ENCODE peak calls at places on chromosomes 12 and 14, in five cellular contexts. W, I, S, Q and V are unnamed samples.

GRCh38 chr14:22883191-22883976 is at the start of gene REM2:
- DNase-seq in W (no peak), I (no peak), S (no peak), Q (no peak), V (no peak)

GRCh38 chr14:59407246-59407615 is 57.9 kb downstream of the GPR135 start:
- DNase-seq in W (no peak), I (no peak), S (no peak), Q (no peak), V (no peak)

GRCh38 chr14:105249175-105250007 is 1.1 kb downstream of the BTBD6 start:
- DNase-seq in W (peak), I (no peak), S (no peak), Q (no peak), V (no peak)

GRCh38 chr12:7989827-7990491 is 42.6 kb upstream of the FOXJ2 start:
- DNase-seq in W (no peak), I (peak), S (no peak), Q (no peak), V (peak)

GRCh38 chr14:102793531-102794328 is 16.5 kb downstream of the TRAF3 start:
- DNase-seq in W (no peak), I (no peak), S (no peak), Q (no peak), V (no peak)

GRCh38 chr14:105006831-105007592 is 13.9 kb downstream of the CDCA4 start:
- DNase-seq in W (no peak), I (no peak), S (no peak), Q (no peak), V (no peak)

GRCh38 chr14:77145975-77146740 is 4.6 kb upstream of the ZDHHC22 start:
- DNase-seq in W (no peak), I (no peak), S (peak), Q (no peak), V (no peak)

GRCh38 chr12:51921017-51921725 is 13.9 kb downstream of the ACVRL1 start:
- DNase-seq in W (no peak), I (no peak), S (peak), Q (no peak), V (peak)

GRCh38 chr14:50542941-50543418 is 10.6 kb upstream of the MAP4K5 start:
- DNase-seq in W (peak), I (no peak), S (no peak), Q (no peak), V (peak)

DNA sequence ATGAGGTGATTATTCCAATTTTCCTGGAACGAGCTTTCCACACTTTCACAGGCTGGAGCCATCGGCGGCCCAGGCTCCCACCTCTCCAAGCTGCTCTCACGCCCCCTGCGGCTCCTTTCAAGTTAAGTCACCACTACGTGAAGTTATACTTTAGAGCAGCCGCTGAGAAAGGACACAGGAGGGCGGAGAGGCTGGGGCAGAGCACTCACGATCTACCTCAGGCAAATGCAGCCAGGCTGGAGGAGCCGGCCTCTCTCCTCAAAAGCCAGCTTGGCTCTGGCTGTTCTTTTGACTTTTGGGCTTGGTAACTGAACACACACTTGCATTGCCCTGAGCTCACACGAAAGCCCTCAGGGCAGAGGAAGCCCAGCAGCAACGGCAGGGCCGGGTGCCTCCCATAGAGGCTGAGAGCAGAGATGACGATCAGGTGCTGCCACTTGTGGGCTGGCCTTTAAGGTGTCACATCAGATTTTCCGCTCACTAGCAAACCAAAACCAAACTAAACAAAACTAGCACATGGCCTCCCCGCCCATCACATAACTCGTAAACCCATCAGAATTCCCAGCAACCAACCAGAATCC is 75.2 kb downstream of the PITPNM2 start:
- DNase-seq in W (no peak), I (no peak), S (no peak), Q (peak), V (no peak)
- TF ChIP-seq CTCF in W (no peak), I (no peak), S (no peak), Q (no peak), V (no peak)

GRCh38 chr12:12008232-12008850 is 62.4 kb upstream of the BCL2L14 start:
- DNase-seq in W (no peak), I (no peak), S (no peak), Q (no peak), V (no peak)
- H3K4me3 ChIP-seq in W (no peak), I (no peak), S (no peak), Q (no peak), V (no peak)

GRCh38 chr12:117686911-117687377 is 281.8 kb downstream of the KSR2 start:
- DNase-seq in W (peak), I (no peak), S (peak), Q (no peak), V (peak)
- TF ChIP-seq POLR2A in W (no peak), I (no peak), S (no peak), Q (no peak), V (no peak)

DNA sequence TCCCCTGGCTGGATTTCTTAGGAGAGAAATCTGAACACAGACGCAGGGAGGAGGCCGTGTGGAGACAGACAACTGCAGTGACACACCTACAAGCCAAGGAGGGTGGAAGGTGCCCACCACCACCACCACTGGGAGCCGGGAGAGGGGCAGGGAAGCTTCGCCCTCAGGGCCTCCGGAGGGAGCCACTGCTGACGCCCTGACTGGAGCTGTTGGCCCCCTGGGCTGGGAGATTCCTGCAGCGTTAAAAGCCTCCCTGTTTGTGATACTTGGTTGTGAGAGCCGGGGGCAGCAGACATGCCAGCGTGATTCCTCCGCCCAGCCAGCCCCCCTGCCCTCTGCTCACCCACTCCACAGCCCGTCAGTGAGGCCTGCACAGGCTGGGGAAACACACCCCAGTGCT is 72.0 kb downstream of the CHGA start:
- DNase-seq in W (no peak), I (no peak), S (no peak), Q (no peak), V (no peak)
- TF ChIP-seq CTCF in W (no peak), I (no peak), S (no peak), Q (peak), V (no peak)

GRCh38 chr12:64680235-64680634 is 69.9 kb downstream of the RASSF3 start:
- DNase-seq in W (peak), I (no peak), S (no peak), Q (no peak), V (no peak)

GRCh38 chr12:64682572-64683277 is 72.4 kb downstream of the RASSF3 start:
- DNase-seq in W (peak), I (peak), S (peak), Q (no peak), V (peak)

GRCh38 chr12:64679487-64679983 is 69.2 kb downstream of the RASSF3 start:
- DNase-seq in W (peak), I (peak), S (peak), Q (no peak), V (peak)

GRCh38 chr12:64678835-64679234 is 68.5 kb downstream of the RASSF3 start:
- DNase-seq in W (no peak), I (no peak), S (no peak), Q (no peak), V (no peak)

DNA sequence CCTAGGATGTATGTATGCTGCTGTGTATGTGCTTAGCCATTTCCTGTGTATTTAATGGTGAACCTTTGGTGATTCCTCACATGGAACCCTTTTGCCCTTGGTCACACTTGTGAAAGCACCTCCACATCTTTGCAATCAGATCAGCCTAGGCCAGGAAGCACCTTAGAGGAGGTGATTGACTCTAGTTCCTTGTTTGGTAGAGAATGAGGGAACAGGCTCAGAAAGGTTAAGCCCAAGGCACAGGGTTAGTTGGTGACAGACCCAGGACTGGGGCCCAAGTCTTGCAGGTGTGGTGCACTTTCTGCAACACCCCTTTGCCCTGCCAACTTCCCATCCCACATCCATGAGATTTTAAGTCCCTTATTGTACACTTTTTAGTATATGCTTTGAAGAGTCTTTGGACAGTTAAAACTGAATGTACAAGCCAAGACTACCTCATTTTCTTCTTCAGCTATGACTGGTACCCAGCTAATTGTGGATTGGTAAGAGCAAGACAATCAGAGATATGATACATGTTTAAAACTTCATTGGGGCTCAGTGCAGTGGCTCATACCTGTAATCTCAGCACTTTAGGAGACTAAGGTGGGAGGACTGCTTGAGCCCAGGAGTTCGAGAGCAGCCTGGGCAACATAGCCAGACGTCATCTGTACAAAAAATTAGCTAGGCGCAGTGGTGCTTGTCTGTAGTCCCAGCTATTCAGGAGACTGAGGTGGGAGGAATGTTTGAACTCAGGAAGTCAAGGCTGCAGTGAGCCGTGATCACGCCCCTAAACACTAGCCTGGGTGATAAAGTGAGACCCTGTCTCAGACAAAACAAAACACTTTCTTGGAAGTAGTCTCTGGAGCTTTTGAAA is 71.1 kb downstream of the RASSF3 start:
- DNase-seq in W (no peak), I (no peak), S (no peak), Q (no peak), V (peak)
- H3K4me3 ChIP-seq in W (no peak), I (no peak), S (no peak), Q (no peak), V (no peak)

GRCh38 chr12:49963976-49964815 is 2.5 kb downstream of the AQP5 start:
- DNase-seq in W (no peak), I (no peak), S (no peak), Q (no peak), V (no peak)

GRCh38 chr12:49966511-49967041 is 4.9 kb downstream of the AQP5 start:
- DNase-seq in W (no peak), I (no peak), S (no peak), Q (no peak), V (no peak)

GRCh38 chr12:49964849-49965624 is 3.4 kb downstream of the AQP5 start:
- DNase-seq in W (no peak), I (no peak), S (no peak), Q (no peak), V (no peak)

GRCh38 chr12:49967042-49967776 is 5.5 kb downstream of the AQP5 start:
- DNase-seq in W (peak), I (peak), S (peak), Q (peak), V (peak)

DNA sequence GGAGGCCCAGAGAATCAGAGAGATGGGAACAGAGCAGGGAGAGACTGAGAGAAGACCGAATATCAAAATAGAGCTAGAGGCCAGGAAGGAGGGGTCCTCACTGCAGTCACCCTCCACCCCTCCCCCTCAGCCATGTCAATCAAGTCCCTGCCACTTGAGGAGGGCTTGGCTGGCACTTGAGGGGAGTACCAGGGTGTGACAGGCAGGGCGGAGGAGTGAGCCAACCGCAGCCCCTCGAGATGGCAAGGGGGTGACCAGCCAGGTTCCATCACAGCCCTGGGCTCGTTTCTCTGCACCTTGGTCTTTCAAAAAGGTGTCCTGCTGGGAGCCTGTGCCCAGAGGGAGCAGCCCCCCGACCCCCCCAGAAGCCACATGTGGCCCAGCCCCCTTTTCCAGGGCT is 4.2 kb downstream of the AQP5 start:
- DNase-seq in W (no peak), I (no peak), S (no peak), Q (no peak), V (no peak)
- TF ChIP-seq POLR2A in W (no peak), I (no peak), S (no peak), Q (no peak), V (no peak)

GRCh38 chr12:48917857-48918537 is 7.3 kb downstream of the FKBP11 start:
- DNase-seq in W (no peak), I (no peak), S (no peak), Q (no peak), V (no peak)

GRCh38 chr12:48925218-48925871 is at the start of gene FKBP11:
- DNase-seq in W (peak), I (peak), S (peak), Q (peak), V (peak)

GRCh38 chr12:48927261-48927660 is 2.0 kb upstream of the FKBP11 start:
- DNase-seq in W (no peak), I (no peak), S (no peak), Q (no peak), V (no peak)

GRCh38 chr12:48924617-48925217 is 575 bp downstream of the FKBP11 start:
- DNase-seq in W (peak), I (peak), S (peak), Q (peak), V (no peak)

DNA sequence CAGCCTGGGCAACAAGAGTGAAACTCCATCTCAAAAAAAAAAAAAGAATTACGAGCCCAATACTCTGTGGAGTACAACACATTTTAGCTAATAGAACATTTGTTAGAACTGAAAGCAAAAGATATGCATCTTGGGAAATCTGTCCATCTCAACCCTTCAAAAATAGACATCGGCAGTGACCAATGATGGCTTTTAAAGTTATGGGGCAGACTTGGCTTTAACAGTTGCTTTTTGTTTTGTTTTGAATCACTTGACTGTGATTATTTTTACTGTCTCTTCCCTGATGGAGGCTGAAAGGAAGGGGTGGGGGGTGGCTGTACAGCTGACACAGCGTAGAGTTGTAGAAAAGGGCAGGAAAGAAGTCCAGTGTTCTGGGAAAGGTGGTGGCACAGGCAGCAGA is 2.2 kb downstream of the FKBP11 start:
- DNase-seq in W (no peak), I (no peak), S (no peak), Q (no peak), V (no peak)
- TF ChIP-seq CTCF in W (no peak), I (no peak), S (no peak), Q (no peak), V (no peak)

GRCh38 chr12:1695836-1696670 is 5.2 kb downstream of the ADIPOR2 start:
- DNase-seq in W (no peak), I (no peak), S (no peak), Q (no peak), V (no peak)

GRCh38 chr12:1690578-1691122 is at the start of gene ADIPOR2:
- DNase-seq in W (peak), I (peak), S (peak), Q (peak), V (peak)

GRCh38 chr12:1691123-1692007 is 495 bp downstream of the ADIPOR2 start:
- DNase-seq in W (no peak), I (peak), S (peak), Q (peak), V (peak)

GRCh38 chr12:1692221-1692620 is 1.4 kb downstream of the ADIPOR2 start:
- DNase-seq in W (no peak), I (no peak), S (no peak), Q (no peak), V (no peak)

GRCh38 chr12:1692895-1693294 is 2.0 kb downstream of the ADIPOR2 start:
- DNase-seq in W (no peak), I (no peak), S (no peak), Q (no peak), V (no peak)
- H3K4me3 ChIP-seq in W (no peak), I (peak), S (no peak), Q (no peak), V (no peak)